ENCODE peak calls at places on chromosomes 1 and 21, in seven cellular contexts. One of them, this sample, is unnamed.

GRCh38 chr1:3518256-3518655 is 63.8 kb downstream of the ARHGEF16 start:
- DNase-seq in heart left ventricle: no peak
- DNase-seq in DND-41: peak; percentile 50
- DNase-seq in GM23338: peak; percentile 32
- DNase-seq in right atrium auricular region: no peak
- DNase-seq in CD8-positive, alpha-beta T cell: peak; percentile 61
- DNase-seq in body of pancreas: no peak
- DNase-seq in this sample: no peak

GRCh38 chr1:154961207-154961496 is 430 bp downstream of the PYGO2 start:
- DNase-seq in heart left ventricle: no peak
- DNase-seq in CD8-positive, alpha-beta T cell: no peak
- DNase-seq in body of pancreas: no peak
- DNase-seq in GM23338: no peak
- DNase-seq in DND-41: peak; percentile 84
- DNase-seq in right atrium auricular region: no peak
- DNase-seq in this sample: no peak

GRCh38 chr1:89190017-89190416 is 8.7 kb downstream of the GBP4 start:
- DNase-seq in CD8-positive, alpha-beta T cell: no peak
- DNase-seq in right atrium auricular region: no peak
- DNase-seq in GM23338: no peak
- DNase-seq in heart left ventricle: no peak
- DNase-seq in body of pancreas: no peak
- DNase-seq in DND-41: no peak
- DNase-seq in this sample: no peak

GRCh38 chr1:63723618-63724017 is 50.2 kb upstream of the ROR1 start:
- DNase-seq in right atrium auricular region: no peak
- DNase-seq in heart left ventricle: no peak
- DNase-seq in DND-41: no peak
- DNase-seq in CD8-positive, alpha-beta T cell: no peak
- DNase-seq in body of pancreas: no peak
- DNase-seq in GM23338: no peak
- DNase-seq in this sample: no peak

GRCh38 chr1:233328661-233329498 is 1.4 kb downstream of the MAP3K21 start:
- DNase-seq in CD8-positive, alpha-beta T cell: peak; percentile 50
- DNase-seq in body of pancreas: peak; percentile 43
- DNase-seq in right atrium auricular region: no peak
- DNase-seq in DND-41: no peak
- DNase-seq in heart left ventricle: no peak
- DNase-seq in GM23338: no peak
- DNase-seq in this sample: no peak

GRCh38 chr1:93607814-93608187 is 73.8 kb downstream of the BCAR3 start:
- DNase-seq in GM23338: no peak
- DNase-seq in right atrium auricular region: peak; percentile 57
- DNase-seq in DND-41: no peak
- DNase-seq in CD8-positive, alpha-beta T cell: no peak
- DNase-seq in heart left ventricle: no peak
- DNase-seq in body of pancreas: no peak
- DNase-seq in this sample: no peak

GRCh38 chr1:29196863-29197589 is 15.3 kb upstream of the SRSF4 start:
- DNase-seq in CD8-positive, alpha-beta T cell: no peak
- DNase-seq in right atrium auricular region: no peak
- DNase-seq in DND-41: no peak
- DNase-seq in GM23338: no peak
- DNase-seq in heart left ventricle: no peak
- DNase-seq in body of pancreas: no peak
- DNase-seq in this sample: no peak

GRCh38 chr1:204191481-204191880 is 4.8 kb downstream of the KISS1 start:
- DNase-seq in body of pancreas: no peak
- DNase-seq in right atrium auricular region: no peak
- DNase-seq in heart left ventricle: no peak
- DNase-seq in DND-41: no peak
- DNase-seq in GM23338: no peak
- DNase-seq in CD8-positive, alpha-beta T cell: no peak
- DNase-seq in this sample: no peak

GRCh38 chr1:212413902-212414327 is 771 bp downstream of the PACC1 start:
- DNase-seq in GM23338: no peak
- DNase-seq in CD8-positive, alpha-beta T cell: no peak
- DNase-seq in body of pancreas: no peak
- DNase-seq in heart left ventricle: no peak
- DNase-seq in DND-41: no peak
- DNase-seq in right atrium auricular region: no peak
- DNase-seq in this sample: no peak

GRCh38 chr1:242827538-242827937 is 303.0 kb upstream of the PLD5 start:
- DNase-seq in GM23338: no peak
- DNase-seq in heart left ventricle: no peak
- DNase-seq in DND-41: no peak
- DNase-seq in right atrium auricular region: no peak
- DNase-seq in CD8-positive, alpha-beta T cell: no peak
- DNase-seq in body of pancreas: no peak
- DNase-seq in this sample: no peak

GRCh38 chr1:181911715-181912114 is 149.8 kb downstream of the ZNF648 start:
- DNase-seq in DND-41: no peak
- DNase-seq in body of pancreas: no peak
- DNase-seq in CD8-positive, alpha-beta T cell: no peak
- DNase-seq in heart left ventricle: no peak
- DNase-seq in GM23338: no peak
- DNase-seq in right atrium auricular region: no peak
- DNase-seq in this sample: no peak

GRCh38 chr1:33660244-33660643 is 187.8 kb downstream of the ZSCAN20 start:
- DNase-seq in CD8-positive, alpha-beta T cell: no peak
- DNase-seq in right atrium auricular region: no peak
- DNase-seq in body of pancreas: no peak
- DNase-seq in DND-41: no peak
- DNase-seq in GM23338: no peak
- DNase-seq in heart left ventricle: no peak
- DNase-seq in this sample: no peak

GRCh38 chr1:247386217-247386616 is 29.8 kb upstream of the NLRP3 start:
- DNase-seq in body of pancreas: no peak
- DNase-seq in heart left ventricle: no peak
- DNase-seq in right atrium auricular region: no peak
- DNase-seq in GM23338: no peak
- DNase-seq in CD8-positive, alpha-beta T cell: no peak
- DNase-seq in DND-41: no peak
- DNase-seq in this sample: no peak

GRCh38 chr1:26281971-26282693 is 2.2 kb downstream of the SH3BGRL3 start:
- DNase-seq in GM23338: peak; percentile 92
- DNase-seq in CD8-positive, alpha-beta T cell: no peak
- DNase-seq in right atrium auricular region: no peak
- DNase-seq in body of pancreas: no peak
- DNase-seq in heart left ventricle: peak; percentile 49
- DNase-seq in DND-41: no peak
- DNase-seq in this sample: no peak

GRCh38 chr1:28010979-28011378 is 51.2 kb downstream of the XKR8 start:
- DNase-seq in heart left ventricle: no peak
- DNase-seq in DND-41: no peak
- DNase-seq in body of pancreas: no peak
- DNase-seq in GM23338: no peak
- DNase-seq in CD8-positive, alpha-beta T cell: no peak
- DNase-seq in right atrium auricular region: no peak
- DNase-seq in this sample: no peak

GRCh38 chr1:80450711-80451110 is 1350.0 kb upstream of the ADGRL2 start:
- DNase-seq in heart left ventricle: no peak
- DNase-seq in CD8-positive, alpha-beta T cell: no peak
- DNase-seq in DND-41: no peak
- DNase-seq in right atrium auricular region: no peak
- DNase-seq in GM23338: no peak
- DNase-seq in body of pancreas: no peak
- DNase-seq in this sample: no peak

GRCh38 chr1:11500881-11501280 is 21.9 kb downstream of the DISP3 start:
- DNase-seq in GM23338: no peak
- DNase-seq in CD8-positive, alpha-beta T cell: no peak
- DNase-seq in heart left ventricle: no peak
- DNase-seq in body of pancreas: no peak
- DNase-seq in right atrium auricular region: no peak
- DNase-seq in DND-41: no peak
- DNase-seq in this sample: no peak

GRCh38 chr21:33030633-33031032 is 4.9 kb downstream of the OLIG2 start:
- DNase-seq in body of pancreas: no peak
- DNase-seq in heart left ventricle: no peak
- DNase-seq in DND-41: no peak
- DNase-seq in GM23338: no peak
- DNase-seq in CD8-positive, alpha-beta T cell: no peak
- DNase-seq in right atrium auricular region: no peak
- DNase-seq in this sample: no peak

GRCh38 chr1:156259805-156260204 is 11.9 kb upstream of the PAQR6 start:
- DNase-seq in DND-41: no peak
- DNase-seq in right atrium auricular region: no peak
- DNase-seq in body of pancreas: no peak
- DNase-seq in heart left ventricle: no peak
- DNase-seq in CD8-positive, alpha-beta T cell: no peak
- DNase-seq in GM23338: peak; percentile 30
- DNase-seq in this sample: no peak

GRCh38 chr1:12078938-12079861 is 16.1 kb downstream of the TNFRSF8 start:
- DNase-seq in GM23338: peak; percentile 92
- DNase-seq in DND-41: peak; percentile 64
- DNase-seq in right atrium auricular region: no peak
- DNase-seq in body of pancreas: peak; percentile 27
- DNase-seq in CD8-positive, alpha-beta T cell: no peak
- DNase-seq in heart left ventricle: peak; percentile 20
- DNase-seq in this sample: no peak

GRCh38 chr1:62385923-62386322 is 50.9 kb upstream of the USP1 start:
- DNase-seq in body of pancreas: no peak
- DNase-seq in heart left ventricle: no peak
- DNase-seq in DND-41: no peak
- DNase-seq in CD8-positive, alpha-beta T cell: no peak
- DNase-seq in right atrium auricular region: no peak
- DNase-seq in GM23338: no peak
- DNase-seq in this sample: no peak

GRCh38 chr1:67619080-67619479 is 65.9 kb upstream of the GADD45A start:
- DNase-seq in CD8-positive, alpha-beta T cell: no peak
- DNase-seq in GM23338: no peak
- DNase-seq in body of pancreas: no peak
- DNase-seq in DND-41: no peak
- DNase-seq in heart left ventricle: no peak
- DNase-seq in right atrium auricular region: no peak
- DNase-seq in this sample: no peak

GRCh38 chr1:16043521-16043920 is at the start of gene CLCNKB:
- DNase-seq in GM23338: no peak
- DNase-seq in heart left ventricle: no peak
- DNase-seq in body of pancreas: peak; percentile 81
- DNase-seq in right atrium auricular region: no peak
- DNase-seq in CD8-positive, alpha-beta T cell: no peak
- DNase-seq in DND-41: no peak
- DNase-seq in this sample: no peak

DNA sequence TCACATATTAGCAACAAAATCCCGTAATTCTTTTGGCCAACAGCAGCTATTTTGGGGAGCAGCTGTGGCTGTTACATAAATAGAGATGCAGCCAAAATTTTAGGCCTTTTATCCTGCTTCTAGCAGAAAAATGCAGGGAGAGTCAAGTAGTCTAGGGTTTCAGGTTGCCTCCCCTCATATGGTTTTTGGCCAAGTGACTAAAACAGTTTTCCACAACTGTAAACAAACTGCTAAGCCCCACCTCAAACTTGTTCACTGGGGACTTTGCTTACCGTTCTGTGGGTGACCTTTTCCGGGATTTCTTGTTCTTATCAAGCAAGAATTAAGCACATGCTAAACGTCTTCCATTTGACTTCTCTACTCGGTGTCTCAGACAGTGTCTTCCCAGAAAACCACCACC is 133.4 kb downstream of the EDEM3 start:
- DNase-seq in DND-41: no peak
- DNase-seq in body of pancreas: peak; percentile 15
- DNase-seq in heart left ventricle: no peak
- DNase-seq in GM23338: no peak
- DNase-seq in right atrium auricular region: no peak
- DNase-seq in CD8-positive, alpha-beta T cell: no peak
- DNase-seq in this sample: peak; percentile 65
- H3K27ac ChIP-seq in DND-41: no peak overlapping the region
- H3K27ac ChIP-seq in body of pancreas: no peak overlapping the region
- H3K27ac ChIP-seq in heart left ventricle: peak overlapping the region; percentile 94
- H3K27ac ChIP-seq in GM23338: no peak overlapping the region
- H3K27ac ChIP-seq in right atrium auricular region: peak overlapping the region; percentile 85
- H3K27ac ChIP-seq in CD8-positive, alpha-beta T cell: no peak overlapping the region
- H3K27ac ChIP-seq in this sample: peak overlapping the region; percentile 18

GRCh38 chr21:14766241-14766640 is 220.1 kb upstream of the SAMSN1 start:
- DNase-seq in GM23338: peak; percentile 66
- DNase-seq in right atrium auricular region: no peak
- DNase-seq in body of pancreas: no peak
- DNase-seq in CD8-positive, alpha-beta T cell: no peak
- DNase-seq in heart left ventricle: no peak
- DNase-seq in DND-41: no peak
- DNase-seq in this sample: no peak

GRCh38 chr21:14762309-14762708 is 216.2 kb upstream of the SAMSN1 start:
- DNase-seq in body of pancreas: no peak
- DNase-seq in heart left ventricle: no peak
- DNase-seq in CD8-positive, alpha-beta T cell: no peak
- DNase-seq in DND-41: no peak
- DNase-seq in right atrium auricular region: no peak
- DNase-seq in GM23338: no peak
- DNase-seq in this sample: no peak

GRCh38 chr21:14759285-14759684 is 213.2 kb upstream of the SAMSN1 start:
- DNase-seq in CD8-positive, alpha-beta T cell: no peak
- DNase-seq in body of pancreas: no peak
- DNase-seq in DND-41: no peak
- DNase-seq in GM23338: no peak
- DNase-seq in heart left ventricle: no peak
- DNase-seq in right atrium auricular region: no peak
- DNase-seq in this sample: no peak

GRCh38 chr21:14763695-14764064 is 217.6 kb upstream of the SAMSN1 start:
- DNase-seq in body of pancreas: no peak
- DNase-seq in heart left ventricle: no peak
- DNase-seq in CD8-positive, alpha-beta T cell: no peak
- DNase-seq in DND-41: no peak
- DNase-seq in right atrium auricular region: no peak
- DNase-seq in GM23338: no peak
- DNase-seq in this sample: no peak

GRCh38 chr21:14762734-14763694 is 216.9 kb upstream of the SAMSN1 start:
- DNase-seq in body of pancreas: no peak
- DNase-seq in GM23338: no peak
- DNase-seq in DND-41: no peak
- DNase-seq in right atrium auricular region: no peak
- DNase-seq in heart left ventricle: no peak
- DNase-seq in CD8-positive, alpha-beta T cell: no peak
- DNase-seq in this sample: no peak
- H3K4me3 ChIP-seq in body of pancreas: no peak overlapping the region
- H3K4me3 ChIP-seq in GM23338: no peak overlapping the region
- H3K4me3 ChIP-seq in DND-41: no peak overlapping the region
- H3K4me3 ChIP-seq in right atrium auricular region: peak overlapping the region; percentile 1
- H3K4me3 ChIP-seq in heart left ventricle: peak overlapping the region; percentile 28
- H3K4me3 ChIP-seq in CD8-positive, alpha-beta T cell: no peak overlapping the region
- H3K4me3 ChIP-seq in this sample: peak overlapping the region; percentile 43

GRCh38 chr1:51295926-51296325 is 34.4 kb downstream of the TTC39A start:
- DNase-seq in CD8-positive, alpha-beta T cell: no peak
- DNase-seq in right atrium auricular region: no peak
- DNase-seq in GM23338: no peak
- DNase-seq in heart left ventricle: no peak
- DNase-seq in DND-41: no peak
- DNase-seq in body of pancreas: no peak
- DNase-seq in this sample: peak; percentile 70
- H3K27ac ChIP-seq in CD8-positive, alpha-beta T cell: no peak overlapping the region
- H3K27ac ChIP-seq in right atrium auricular region: no peak overlapping the region
- H3K27ac ChIP-seq in GM23338: no peak overlapping the region
- H3K27ac ChIP-seq in heart left ventricle: no peak overlapping the region
- H3K27ac ChIP-seq in DND-41: no peak overlapping the region
- H3K27ac ChIP-seq in body of pancreas: no peak overlapping the region
- H3K27ac ChIP-seq in this sample: no peak overlapping the region

DNA sequence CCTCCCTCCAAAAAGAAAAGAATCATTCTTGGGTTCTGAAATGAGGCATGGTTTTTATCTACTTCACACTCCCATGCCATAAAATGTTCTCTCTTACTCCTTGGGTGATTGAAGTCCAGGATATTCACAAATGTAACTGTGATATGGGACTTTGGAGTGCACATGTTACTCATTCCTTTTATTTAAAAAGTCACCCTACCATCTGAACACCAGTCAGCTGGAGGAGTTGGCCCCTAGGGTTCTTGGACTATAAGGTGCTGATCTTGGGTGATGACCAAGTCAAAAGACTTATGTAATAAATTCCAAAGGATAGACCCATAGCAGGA is 128.4 kb downstream of the CLIC6 start:
- DNase-seq in GM23338: no peak
- DNase-seq in CD8-positive, alpha-beta T cell: no peak
- DNase-seq in right atrium auricular region: no peak
- DNase-seq in DND-41: no peak
- DNase-seq in heart left ventricle: no peak
- DNase-seq in body of pancreas: no peak
- DNase-seq in this sample: no peak
- H3K4me3 ChIP-seq in GM23338: no peak overlapping the region
- H3K4me3 ChIP-seq in CD8-positive, alpha-beta T cell: no peak overlapping the region
- H3K4me3 ChIP-seq in right atrium auricular region: no peak overlapping the region
- H3K4me3 ChIP-seq in DND-41: no peak overlapping the region
- H3K4me3 ChIP-seq in heart left ventricle: no peak overlapping the region
- H3K4me3 ChIP-seq in body of pancreas: no peak overlapping the region
- H3K4me3 ChIP-seq in this sample: no peak overlapping the region

This sample was measured in coronary artery.